ENCODE peak calls at places on chromosomes 6 and 20, in seven cellular contexts. C, H, B, J, W, E and Z are unnamed samples.

GRCh38 chr6:11806561-11807317 is 28.1 kb upstream of the ADTRP start:
- DNase-seq in C (no peak), H (peak), B (no peak), J (no peak), W (no peak), E (no peak), Z (no peak)

GRCh38 chr6:106975699-106976032 is 1.1 kb upstream of the CD24 start:
- DNase-seq in C (no peak), H (no peak), B (no peak), J (no peak), W (no peak), E (no peak), Z (peak)

GRCh38 chr6:54244430-54244829 is 63.8 kb upstream of the TINAG start:
- DNase-seq in C (no peak), H (no peak), B (no peak), J (no peak), W (no peak), E (no peak), Z (no peak)

GRCh38 chr6:159107451-159108260 is 61.5 kb upstream of the FNDC1 start:
- DNase-seq in C (no peak), H (peak), B (peak), J (peak), W (no peak), E (peak), Z (peak)

GRCh38 chr20:35387334-35387733 is 24.4 kb downstream of the UQCC1 start:
- DNase-seq in C (no peak), H (no peak), B (no peak), J (no peak), W (no peak), E (no peak), Z (no peak)

GRCh38 chr20:52826722-52827121 is 145.4 kb upstream of the TSHZ2 start:
- DNase-seq in C (no peak), H (no peak), B (no peak), J (no peak), W (no peak), E (no peak), Z (no peak)

GRCh38 chr20:20225325-20225724 is 142.6 kb upstream of the INSM1 start:
- DNase-seq in C (no peak), H (no peak), B (no peak), J (no peak), W (no peak), E (no peak), Z (peak)

GRCh38 chr6:72894091-72894490 is 272.2 kb downstream of the KCNQ5 start:
- DNase-seq in C (no peak), H (no peak), B (no peak), J (no peak), W (no peak), E (no peak), Z (no peak)

GRCh38 chr20:36827541-36828279 is 48.2 kb upstream of the TLDC2 start:
- DNase-seq in C (no peak), H (no peak), B (no peak), J (no peak), W (peak), E (no peak), Z (no peak)

GRCh38 chr20:38855356-38855755 is 49.9 kb downstream of the PPP1R16B start:
- DNase-seq in C (no peak), H (no peak), B (no peak), J (no peak), W (no peak), E (no peak), Z (no peak)

GRCh38 chr6:138685257-138685656 is 88.3 kb upstream of the CCDC28A start:
- DNase-seq in C (no peak), H (no peak), B (no peak), J (no peak), W (no peak), E (no peak), Z (no peak)

GRCh38 chr6:147508073-147508870 is at the start of gene SAMD5:
- DNase-seq in C (no peak), H (peak), B (no peak), J (no peak), W (peak), E (no peak), Z (peak)

GRCh38 chr6:136085370-136086115 is 164.6 kb downstream of the MTFR2 start:
- DNase-seq in C (no peak), H (no peak), B (no peak), J (no peak), W (no peak), E (no peak), Z (no peak)

GRCh38 chr6:150667977-150668716 is 68.5 kb downstream of the PLEKHG1 start:
- DNase-seq in C (no peak), H (no peak), B (no peak), J (no peak), W (peak), E (no peak), Z (peak)

GRCh38 chr6:3455490-3456394 is 1.1 kb downstream of the SLC22A23 start:
- DNase-seq in C (no peak), H (peak), B (no peak), J (no peak), W (peak), E (peak), Z (no peak)

GRCh38 chr6:30985490-30985889 is 2.0 kb downstream of the MUC21 start:
- DNase-seq in C (no peak), H (no peak), B (no peak), J (no peak), W (no peak), E (no peak), Z (no peak)

GRCh38 chr6:142334294-142334693 is 32.5 kb downstream of the ADGRG6 start:
- DNase-seq in C (no peak), H (no peak), B (no peak), J (no peak), W (no peak), E (no peak), Z (no peak)

GRCh38 chr6:112237644-112238043 is 16.7 kb downstream of the LAMA4 start:
- DNase-seq in C (no peak), H (no peak), B (no peak), J (no peak), W (peak), E (no peak), Z (no peak)

GRCh38 chr6:74369556-74369993 is 673.6 kb downstream of the CD109 start:
- DNase-seq in C (no peak), H (no peak), B (no peak), J (no peak), W (no peak), E (no peak), Z (no peak)

GRCh38 chr20:51362254-51362653 is 180.3 kb downstream of the NFATC2 start:
- DNase-seq in C (no peak), H (no peak), B (no peak), J (no peak), W (no peak), E (no peak), Z (no peak)

GRCh38 chr6:44045672-44046015 is 81.6 kb downstream of the MRPL14 start:
- DNase-seq in C (no peak), H (no peak), B (no peak), J (no peak), W (peak), E (no peak), Z (no peak)

GRCh38 chr20:35947489-35947888 is 6.8 kb downstream of the SCAND1 start:
- DNase-seq in C (no peak), H (peak), B (peak), J (no peak), W (no peak), E (no peak), Z (no peak)

GRCh38 chr20:61480158-61480825 is 228.2 kb downstream of the CDH4 start:
- DNase-seq in C (no peak), H (no peak), B (no peak), J (no peak), W (no peak), E (no peak), Z (no peak)

GRCh38 chr20:63741676-63742380 is 2.3 kb downstream of the SLC2A4RG start:
- DNase-seq in C (no peak), H (no peak), B (no peak), J (no peak), W (no peak), E (no peak), Z (no peak)

GRCh38 chr6:45541934-45542333 is 164.2 kb upstream of the SUPT3H start:
- DNase-seq in C (no peak), H (no peak), B (no peak), J (no peak), W (no peak), E (no peak), Z (no peak)

GRCh38 chr6:116220172-116220571 is 33.7 kb downstream of the TSPYL4 start:
- DNase-seq in C (no peak), H (no peak), B (no peak), J (no peak), W (peak), E (no peak), Z (peak)

GRCh38 chr6:5132741-5133140 is 47.6 kb downstream of the PPP1R3G start:
- DNase-seq in C (no peak), H (no peak), B (no peak), J (no peak), W (peak), E (no peak), Z (no peak)

GRCh38 chr6:36094786-36095496 is 35.4 kb upstream of the MAPK13 start:
- DNase-seq in C (peak), H (peak), B (peak), J (peak), W (peak), E (peak), Z (peak)

GRCh38 chr20:36499211-36499610 is 42.1 kb upstream of the MYL9 start:
- DNase-seq in C (no peak), H (no peak), B (no peak), J (no peak), W (no peak), E (no peak), Z (no peak)